ENCODE peak calls at places on chromosomes 3 and 15, in four cellular contexts. V is keratinocyte, L is IMR-90, R is K562. A is an unnamed sample. For H3K9me1, the result is how much of the 10 kb centered on the place peaks cover.

GRCh38 chr3:106560451-106560966 is 691.7 kb upstream of the CBLB start:
- DNase-seq in R (no peak), L (peak), V (peak), A (peak)

GRCh38 chr3:196641278-196642058 is 2.0 kb downstream of the NRROS start:
- DNase-seq in L (no peak), V (no peak), R (no peak), A (no peak)

GRCh38 chr15:60283936-60284335 is 113.8 kb downstream of the ANXA2 start:
- DNase-seq in R (no peak), L (no peak), V (no peak), A (no peak)

GRCh38 chr15:68431792-68432401 is at the start of gene ITGA11:
- DNase-seq in V (no peak), L (peak), R (peak), A (peak)

GRCh38 chr3:36681867-36682266 is 82.5 kb downstream of the DCLK3 start:
- DNase-seq in L (no peak), V (no peak), R (no peak), A (no peak)

GRCh38 chr15:99703603-99704443 is 29.4 kb downstream of the LYSMD4 start:
- DNase-seq in L (peak), R (peak), V (peak), A (peak)

GRCh38 chr15:58019503-58020376 is 45.8 kb downstream of the ALDH1A2 start:
- DNase-seq in L (peak), V (peak), R (no peak), A (peak)

GRCh38 chr15:74300057-74300620 is 64.0 kb downstream of the CCDC33 start:
- DNase-seq in R (peak), V (no peak), L (no peak), A (no peak)

GRCh38 chr3:57184516-57184915 is 15.3 kb downstream of the HESX1 start:
- DNase-seq in R (no peak), V (no peak), L (no peak), A (no peak)

GRCh38 chr3:161314836-161315391 is 56.4 kb downstream of the SPTSSB start:
- DNase-seq in V (no peak), R (no peak), L (no peak), A (peak)

GRCh38 chr3:147356909-147357733 is 49.2 kb downstream of the ZIC4 start:
- DNase-seq in L (no peak), R (no peak), V (no peak), A (no peak)

GRCh38 chr15:31278056-31278445 is 48.6 kb upstream of the KLF13 start:
- DNase-seq in R (no peak), V (no peak), L (no peak), A (no peak)

GRCh38 chr3:132629928-132630327 is 29.7 kb downstream of the ACAD11 start:
- DNase-seq in L (peak), R (no peak), V (no peak), A (peak)

GRCh38 chr15:69412274-69412673 is 1.9 kb upstream of the KIF23 start:
- DNase-seq in R (no peak), V (no peak), L (no peak), A (no peak)

GRCh38 chr15:64426845-64427465 is 33.4 kb upstream of the ZNF609 start:
- DNase-seq in V (no peak), R (no peak), L (peak), A (peak)

GRCh38 chr3:118550122-118550521 is 484.5 kb downstream of the IGSF11 start:
- DNase-seq in R (no peak), L (no peak), V (no peak), A (peak)

GRCh38 chr15:64635486-64635815 is 139.9 kb downstream of the RBPMS2 start:
- DNase-seq in V (no peak), R (no peak), L (peak), A (peak)

GRCh38 chr15:23687143-23687470 is at the start of gene NDN:
- DNase-seq in R (peak), V (no peak), L (peak), A (peak)

GRCh38 chr3:124492824-124493223 is 237.4 kb upstream of the UMPS start:
- DNase-seq in L (peak), V (peak), R (peak), A (peak)

GRCh38 chr15:64740361-64741170 is 34.8 kb downstream of the RBPMS2 start:
- DNase-seq in R (peak), L (peak), V (peak), A (no peak)

GRCh38 chr3:114356084-114357009 is 62.5 kb downstream of the TIGIT start:
- DNase-seq in R (no peak), V (no peak), L (no peak), A (no peak)

GRCh38 chr15:68389936-68390790 is 41.8 kb downstream of the ITGA11 start:
- DNase-seq in V (no peak), R (no peak), L (peak), A (peak)

GRCh38 chr3:46215810-46216414 is 7.8 kb upstream of the CCR1 start:
- DNase-seq in L (peak), R (no peak), V (no peak), A (no peak)

GRCh38 chr3:70984756-70985155 is 598.8 kb downstream of the FOXP1 start:
- DNase-seq in V (no peak), R (no peak), L (peak), A (no peak)

GRCh38 chr3:45985532-45986302 is 9.9 kb downstream of the FYCO1 start:
- DNase-seq in V (no peak), L (peak), R (no peak), A (no peak)

GRCh38 chr3:183692436-183692835 is 5.2 kb upstream of the YEATS2 start:
- DNase-seq in R (no peak), L (no peak), V (no peak), A (no peak)

GRCh38 chr15:62307551-62307950 is 142.5 kb upstream of the C2CD4B start:
- DNase-seq in L (peak), R (no peak), V (peak), A (no peak)

GRCh38 chr3:128804017-128804816 is 75.2 kb upstream of the ACAD9 start:
- DNase-seq in L (peak), V (no peak), R (peak), A (peak)

GRCh38 chr3:111236833-111237713 is 165.5 kb downstream of the NECTIN3 start:
- DNase-seq in R (no peak), L (peak), V (no peak), A (no peak)

GRCh38 chr3:156535162-156535627 is 19.7 kb downstream of the SSR3 start:
- DNase-seq in L (peak), R (no peak), V (no peak), A (peak)

GRCh38 chr3:197015790-197016705 is 13.6 kb downstream of the MELTF start:
- DNase-seq in V (no peak), R (no peak), L (no peak), A (no peak)

GRCh38 chr15:26442680-26443079 is 330.2 kb downstream of the GABRB3 start:
- DNase-seq in R (no peak), L (no peak), V (no peak), A (no peak)
- H3K9me1 ChIP-seq in R (under half), L (under half), V (under half), A (under half)

DNA sequence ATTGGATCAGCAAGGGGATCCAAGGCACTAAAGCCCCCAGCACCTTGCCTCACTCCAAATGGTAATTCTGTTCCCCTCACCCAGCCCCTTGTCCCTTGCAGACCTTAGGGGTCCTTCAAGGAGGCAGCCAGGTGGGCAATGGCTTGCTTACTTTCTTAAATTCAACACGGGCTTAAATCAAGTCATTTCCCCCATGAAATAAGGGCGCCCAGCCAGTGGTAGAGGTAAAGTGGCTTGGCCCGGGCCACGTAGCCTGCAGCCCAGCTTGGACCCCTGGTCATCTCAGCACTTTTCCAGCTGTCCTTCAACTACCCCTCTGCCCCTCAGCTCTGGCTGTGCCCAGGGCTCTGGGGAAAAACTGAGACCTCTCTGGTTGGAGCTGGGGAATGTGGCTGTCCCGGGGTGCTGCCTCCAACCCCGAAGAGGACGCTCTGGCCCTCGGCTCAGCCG is 1.2 kb downstream of the PSTPIP1 start:
- DNase-seq in L (no peak), V (no peak), R (no peak), A (no peak)
- H3K27ac ChIP-seq in L (no peak), V (peak), R (no peak), A (no peak)

DNA sequence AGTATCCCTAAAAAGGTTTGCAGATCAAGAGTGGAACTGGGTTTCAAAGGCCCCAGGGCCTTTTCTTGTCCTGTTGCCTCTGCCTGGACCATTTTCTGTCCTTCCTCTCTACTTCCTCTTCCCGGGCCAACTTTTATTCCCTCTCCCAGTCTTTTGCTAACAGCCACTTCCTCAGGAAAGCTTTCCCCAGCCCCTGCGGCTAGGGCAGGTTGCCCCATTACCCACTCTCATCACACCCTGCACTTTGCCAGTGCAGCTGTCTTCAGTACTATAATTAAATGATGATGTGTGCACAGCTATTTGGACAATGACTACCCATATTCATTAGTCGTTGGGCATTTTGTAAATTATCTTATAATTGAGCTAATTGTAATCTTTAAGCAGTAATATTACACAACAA is 150.5 kb upstream of the THBS1 start:
- DNase-seq in R (no peak), V (no peak), L (no peak), A (no peak)
- H3K9me1 ChIP-seq in R (under half), V (under half), L (under half), A (under half)

DNA sequence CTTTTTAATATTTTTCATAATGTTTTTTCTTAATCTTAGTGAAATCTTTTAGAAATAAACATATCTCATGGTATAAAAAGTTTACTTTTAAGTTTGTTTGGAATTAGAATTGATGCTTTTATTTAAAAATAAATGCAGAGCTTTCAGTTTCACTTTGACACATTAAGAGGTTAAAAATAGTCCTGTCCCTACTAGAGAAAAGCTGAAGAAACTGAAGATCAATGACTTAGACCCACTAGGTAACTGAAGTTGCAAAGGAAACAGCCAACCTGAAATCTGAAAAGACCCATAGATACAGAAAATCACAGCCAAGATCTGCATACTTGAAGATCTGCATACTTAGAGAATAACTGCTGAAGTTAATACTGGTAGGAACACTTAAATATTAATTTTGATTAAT is 237.6 kb downstream of the RAP2B start:
- DNase-seq in R (no peak), V (no peak), L (no peak), A (no peak)
- H3K27ac ChIP-seq in R (no peak), V (peak), L (no peak), A (no peak)

DNA sequence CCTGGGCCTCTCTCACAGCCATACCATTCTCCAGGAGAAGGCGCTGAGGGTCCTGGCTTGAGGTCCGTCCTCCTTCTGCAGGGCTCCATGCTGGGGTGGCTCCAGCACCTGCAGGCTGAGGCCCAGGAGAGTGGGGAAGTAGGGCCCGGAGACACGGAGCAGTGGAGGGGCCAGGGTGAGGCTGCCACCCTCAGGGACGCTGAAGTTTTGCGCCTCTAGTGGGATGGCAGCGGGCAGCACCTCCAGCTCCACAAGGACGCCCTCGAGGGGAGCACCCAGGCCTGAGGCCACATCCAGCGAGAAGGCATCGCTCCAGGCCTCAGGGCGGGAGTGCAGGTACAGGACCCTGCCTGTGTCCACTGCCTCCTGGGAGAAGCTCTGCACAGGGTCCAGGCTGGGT is 27.5 kb downstream of the CSPG4 start:
- DNase-seq in R (no peak), V (no peak), L (no peak), A (no peak)
- H3K9me1 ChIP-seq in R (under half), V (under half), L (under half), A (under half)

GRCh38 chr15:41603941-41604660 is 45.1 kb downstream of the TYRO3 start:
- DNase-seq in R (peak), V (peak), L (peak), A (peak)

GRCh38 chr15:41609123-41609522 is 50.1 kb downstream of the TYRO3 start:
- DNase-seq in V (no peak), L (no peak), R (no peak), A (no peak)

GRCh38 chr15:41607033-41607432 is 48.0 kb downstream of the TYRO3 start:
- DNase-seq in R (no peak), L (peak), V (no peak), A (peak)

GRCh38 chr15:41603411-41603935 is 44.5 kb downstream of the TYRO3 start:
- DNase-seq in L (no peak), V (no peak), R (no peak), A (no peak)

DNA sequence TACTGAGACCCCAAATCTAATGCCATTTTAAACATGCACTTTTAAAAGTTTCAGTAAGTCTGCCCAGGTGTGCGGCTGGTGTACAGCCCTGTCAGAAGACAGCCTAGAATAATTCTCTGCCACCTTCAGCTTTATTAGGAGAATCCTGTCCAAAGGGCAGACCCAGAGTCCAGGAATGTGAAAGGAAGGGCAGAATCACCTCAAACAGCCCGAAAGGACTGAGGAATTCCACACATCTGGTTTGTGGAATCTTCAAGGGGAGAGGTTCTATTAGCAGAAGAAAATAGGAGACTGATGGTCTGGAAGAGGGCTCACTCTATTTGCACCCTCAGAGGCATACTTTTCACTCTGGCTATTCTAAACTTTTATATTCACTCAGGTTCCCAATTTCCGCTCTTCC is 46.6 kb downstream of the TYRO3 start:
- DNase-seq in R (no peak), V (no peak), L (no peak), A (no peak)
- H3K27ac ChIP-seq in R (no peak), V (no peak), L (no peak), A (no peak)

GRCh38 chr3:69867941-69868505 is 128.8 kb downstream of the MITF start:
- DNase-seq in L (peak), V (no peak), R (no peak), A (no peak)
- H3K9me1 ChIP-seq in L (under half), V (under half), R (under half), A (under half)

GRCh38 chr3:8548502-8549300 is 47.1 kb downstream of the LMCD1 start:
- DNase-seq in V (no peak), L (no peak), R (no peak), A (no peak)
- H3K27ac ChIP-seq in V (no peak), L (no peak), R (no peak), A (no peak)

A was measured in endothelial cell of umbilical vein.